ENCODE peak calls at places on chromosomes 13 and 19, in seven cellular contexts. U, B, G, Y, K, I and C are unnamed samples.

GRCh38 chr19:49347835-49348234 is 12.6 kb downstream of the CD37 start:
- DNase-seq in Y (no peak), K (peak), B (peak), G (no peak), U (no peak), I (no peak), C (no peak)

GRCh38 chr13:101474419-101474957 is 22.0 kb downstream of the ITGBL1 start:
- DNase-seq in I (no peak), G (no peak), Y (no peak), K (peak), U (peak), B (peak), C (no peak)

GRCh38 chr19:6006896-6007295 is 29.0 kb upstream of the RANBP3 start:
- DNase-seq in I (no peak), B (no peak), G (no peak), K (no peak), U (no peak), Y (no peak), C (no peak)

GRCh38 chr19:799076-799881 is 2.0 kb downstream of the PTBP1 start:
- DNase-seq in U (peak), B (peak), I (no peak), Y (no peak), G (no peak), K (peak), C (no peak)

GRCh38 chr13:107351305-107351704 is 783.4 kb upstream of the ARGLU1 start:
- DNase-seq in B (peak), U (no peak), Y (no peak), K (no peak), I (no peak), G (no peak), C (no peak)

GRCh38 chr13:41601718-41602445 is 144.5 kb downstream of the RGCC start:
- DNase-seq in Y (no peak), G (no peak), U (no peak), B (peak), I (no peak), K (no peak), C (no peak)

GRCh38 chr19:44722131-44723121 is 23.5 kb downstream of the CEACAM16 start:
- DNase-seq in G (no peak), K (no peak), B (no peak), I (no peak), Y (no peak), U (no peak), C (no peak)

GRCh38 chr19:23764781-23765180 is 6.1 kb upstream of the ZNF681 start:
- DNase-seq in G (no peak), B (no peak), Y (no peak), I (no peak), K (no peak), U (no peak), C (no peak)

GRCh38 chr19:49866933-49867782 is at the start of gene PNKP:
- DNase-seq in I (peak), Y (peak), G (peak), U (peak), B (peak), K (peak), C (peak)

GRCh38 chr13:60137911-60138570 is 25.7 kb downstream of the DIAPH3 start:
- DNase-seq in B (no peak), K (peak), U (no peak), G (no peak), Y (no peak), I (no peak), C (no peak)

GRCh38 chr19:5936308-5936980 is 22.4 kb downstream of the CAPS start:
- DNase-seq in I (no peak), K (no peak), G (no peak), Y (no peak), B (no peak), U (no peak), C (no peak)

GRCh38 chr19:16369306-16369663 is 44.7 kb downstream of the KLF2 start:
- DNase-seq in U (no peak), K (no peak), G (no peak), Y (no peak), B (no peak), I (no peak), C (no peak)

GRCh38 chr13:81929988-81930387 is 1589.1 kb upstream of the SPRY2 start:
- DNase-seq in Y (no peak), U (no peak), K (peak), G (no peak), B (peak), I (no peak), C (no peak)

GRCh38 chr13:44718467-44718866 is 142.3 kb upstream of the TSC22D1 start:
- DNase-seq in Y (no peak), K (no peak), I (no peak), U (no peak), G (no peak), B (no peak), C (no peak)

GRCh38 chr19:40365613-40366401 is 17.3 kb downstream of the PLD3 start:
- DNase-seq in G (no peak), Y (no peak), U (peak), K (peak), I (no peak), B (peak), C (no peak)

GRCh38 chr13:111281751-111282311 is 38.6 kb upstream of the TEX29 start:
- DNase-seq in Y (no peak), I (no peak), K (no peak), B (peak), G (no peak), U (no peak), C (no peak)

GRCh38 chr13:24654741-24655140 is 25.5 kb upstream of the ATP12A start:
- DNase-seq in K (no peak), G (no peak), Y (no peak), U (no peak), B (peak), I (no peak), C (no peak)

GRCh38 chr19:41746593-41747227 is 8.6 kb upstream of the CEACAM6 start:
- DNase-seq in Y (no peak), G (no peak), I (no peak), B (peak), K (peak), U (no peak), C (no peak)

GRCh38 chr19:17286742-17287141 is 5.0 kb downstream of the ANKLE1 start:
- DNase-seq in Y (no peak), B (no peak), U (no peak), I (no peak), G (no peak), K (no peak), C (no peak)

GRCh38 chr19:36460046-36460445 is 29.3 kb downstream of the ZNF566 start:
- DNase-seq in K (no peak), I (no peak), B (no peak), U (no peak), Y (no peak), G (no peak), C (no peak)

GRCh38 chr19:5949792-5950305 is 28.1 kb downstream of the RANBP3 start:
- DNase-seq in Y (no peak), G (peak), I (no peak), U (no peak), K (peak), B (no peak), C (no peak)

GRCh38 chr13:50518791-50519201 is 324.7 kb downstream of the DLEU7 start:
- DNase-seq in K (no peak), Y (no peak), G (no peak), I (no peak), U (no peak), B (peak), C (no peak)

GRCh38 chr19:39205449-39205764 is 1.3 kb upstream of the SYCN start:
- DNase-seq in K (no peak), B (no peak), I (no peak), U (no peak), G (no peak), Y (no peak), C (no peak)

GRCh38 chr13:77042566-77043177 is 15.7 kb upstream of the FBXL3 start:
- DNase-seq in B (no peak), G (no peak), I (no peak), Y (no peak), U (no peak), K (no peak), C (no peak)

GRCh38 chr19:18113827-18114226 is 16.2 kb downstream of the MAST3 start:
- DNase-seq in G (no peak), B (no peak), K (no peak), U (no peak), Y (peak), I (no peak), C (no peak)

GRCh38 chr13:113639661-113640262 is 18.2 kb downstream of the ATP4B start:
- DNase-seq in U (no peak), K (no peak), I (peak), Y (no peak), B (no peak), G (no peak), C (peak)

GRCh38 chr19:34645551-34645950 is 31.4 kb downstream of the SCGB2B2 start:
- DNase-seq in B (no peak), U (no peak), I (no peak), G (no peak), K (no peak), Y (no peak), C (no peak)

GRCh38 chr13:110173247-110173818 is 133.6 kb downstream of the COL4A1 start:
- DNase-seq in U (no peak), G (no peak), B (no peak), I (no peak), Y (no peak), K (peak), C (no peak)

GRCh38 chr13:39411501-39411900 is 191.5 kb downstream of the LHFPL6 start:
- DNase-seq in Y (no peak), B (no peak), G (no peak), U (no peak), K (no peak), I (no peak), C (no peak)

GRCh38 chr19:44657211-44657921 is 13.7 kb downstream of the PVR start:
- DNase-seq in I (no peak), U (peak), B (peak), G (peak), K (peak), Y (no peak), C (no peak)

GRCh38 chr19:54094601-54095000 is 6.0 kb downstream of the OSCAR start:
- DNase-seq in K (no peak), G (no peak), Y (no peak), B (no peak), U (no peak), I (no peak), C (peak)

GRCh38 chr19:49344516-49345423 is 9.6 kb downstream of the CD37 start:
- DNase-seq in U (no peak), K (no peak), G (no peak), I (no peak), Y (no peak), B (no peak), C (peak)

GRCh38 chr19:38475176-38475575 is 41.7 kb downstream of the RYR1 start:
- DNase-seq in K (no peak), I (no peak), B (no peak), Y (no peak), U (no peak), G (no peak), C (no peak)

GRCh38 chr13:39776439-39776838 is 121.0 kb downstream of the COG6 start:
- DNase-seq in I (no peak), U (no peak), G (no peak), Y (no peak), B (peak), K (peak), C (no peak)

GRCh38 chr13:70987043-70987442 is 878.8 kb upstream of the KLHL1 start:
- DNase-seq in U (no peak), B (no peak), K (no peak), I (no peak), G (peak), Y (no peak), C (no peak)

GRCh38 chr13:21233086-21233485 is 56.6 kb downstream of the MRPL57 start:
- DNase-seq in G (no peak), I (no peak), K (no peak), U (no peak), B (no peak), Y (no peak), C (no peak)

GRCh38 chr13:76848596-76848995 is 37.6 kb downstream of the KCTD12 start:
- DNase-seq in G (no peak), Y (no peak), U (no peak), B (peak), I (no peak), K (no peak), C (no peak)

DNA sequence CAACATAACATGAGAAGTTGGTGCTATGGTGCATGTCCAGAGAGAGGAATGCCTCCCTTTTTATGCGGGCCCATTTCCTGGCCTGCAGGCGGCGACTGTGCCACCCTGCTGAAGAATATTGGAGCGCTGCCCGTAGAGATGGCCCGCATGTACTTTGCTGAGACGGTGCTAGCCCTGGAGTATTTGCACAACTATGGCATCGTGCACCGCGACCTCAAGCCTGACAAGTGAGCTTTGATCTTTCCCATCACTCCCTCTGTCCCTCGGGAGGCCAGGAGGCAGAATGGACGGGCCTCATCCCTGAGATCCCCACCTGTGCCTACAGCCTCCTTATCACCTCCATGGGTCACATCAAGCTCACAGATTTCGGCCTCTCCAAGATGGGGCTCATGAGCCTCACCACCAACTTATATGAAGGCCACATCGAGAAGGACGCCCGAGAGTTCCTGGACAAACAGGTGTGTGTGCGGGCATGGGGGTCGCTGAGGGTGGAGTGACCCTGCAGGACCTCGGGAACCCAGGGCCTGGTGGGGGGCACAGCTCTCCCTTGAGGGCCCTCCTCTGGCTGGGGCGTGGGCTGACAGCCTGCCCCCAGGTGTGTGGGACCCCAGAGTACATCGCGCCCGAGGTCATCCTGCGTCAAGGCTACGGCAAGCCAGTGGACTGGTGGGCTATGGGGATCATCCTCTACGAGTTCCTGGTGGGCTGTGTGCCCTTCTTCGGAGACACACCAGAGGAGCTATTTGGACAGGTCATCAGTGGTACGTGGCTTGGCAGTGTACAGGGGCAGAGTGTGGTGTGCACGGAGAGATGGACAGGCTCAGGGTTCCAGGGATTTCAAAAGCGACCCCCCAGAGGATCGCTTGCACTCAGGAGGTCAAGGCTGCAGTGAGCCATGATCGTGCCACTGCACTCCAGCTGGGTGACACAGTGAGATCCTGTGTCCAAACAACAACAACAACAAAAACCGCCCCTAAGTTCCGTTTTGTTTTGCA is 16.2 kb downstream of the DNASE2 start:
- DNase-seq in U (no peak), G (no peak), Y (no peak), K (no peak), B (no peak), I (no peak), C (no peak)
- TF ChIP-seq CTCF in U (no peak), G (no peak), Y (no peak), K (no peak), B (no peak), I (no peak), C (no peak)

GRCh38 chr19:29923653-29924052 is 18.4 kb upstream of the URI1 start:
- DNase-seq in K (no peak), G (no peak), U (no peak), Y (no peak), I (no peak), B (no peak), C (no peak)
- TF ChIP-seq CTCF in K (no peak), G (no peak), U (no peak), Y (no peak), I (no peak), B (no peak), C (peak)

GRCh38 chr19:11457115-11457514 is 21.7 kb downstream of the PRKCSH start:
- DNase-seq in B (no peak), K (no peak), Y (no peak), G (no peak), U (no peak), I (no peak), C (no peak)

GRCh38 chr19:11461453-11461852 is 19.4 kb downstream of the ELAVL3 start:
- DNase-seq in G (no peak), Y (no peak), I (no peak), U (no peak), B (no peak), K (no peak), C (no peak)

GRCh38 chr19:11457831-11458230 is 22.4 kb downstream of the PRKCSH start:
- DNase-seq in U (no peak), I (no peak), K (no peak), B (no peak), G (no peak), Y (no peak), C (no peak)

GRCh38 chr19:11458236-11458900 is 22.5 kb downstream of the ELAVL3 start:
- DNase-seq in B (no peak), K (no peak), Y (no peak), I (no peak), U (no peak), G (no peak), C (no peak)

DNA sequence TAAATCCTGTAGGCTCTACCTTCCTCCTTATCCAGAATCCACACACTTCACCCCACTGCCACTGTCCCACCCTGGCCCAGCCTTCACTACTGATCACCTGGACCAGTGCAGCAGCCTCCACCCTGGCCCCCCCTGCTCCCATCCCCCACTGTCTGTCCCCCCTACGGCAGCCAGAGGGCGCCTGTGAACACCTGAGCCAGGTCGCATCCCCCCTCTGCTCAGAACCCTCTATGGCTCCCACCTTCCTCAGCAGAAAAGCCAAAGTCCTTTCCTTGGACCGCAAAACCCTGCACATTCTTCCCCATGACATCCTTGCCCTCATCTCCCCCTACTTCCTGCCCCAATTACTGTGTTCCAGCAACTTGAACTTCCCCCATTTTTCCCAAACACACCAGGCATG is 20.6 kb downstream of the ELAVL3 start:
- DNase-seq in I (no peak), U (no peak), B (no peak), G (no peak), Y (no peak), K (no peak), C (no peak)
- TF ChIP-seq CTCF in I (no peak), U (peak), B (peak), G (no peak), Y (no peak), K (peak), C (peak)

GRCh38 chr19:2487090-2487489 is 11.2 kb downstream of the GADD45B start:
- DNase-seq in B (no peak), Y (no peak), K (no peak), U (no peak), I (no peak), G (no peak), C (no peak)

GRCh38 chr19:2487780-2488330 is 11.9 kb downstream of the GADD45B start:
- DNase-seq in Y (no peak), K (no peak), U (no peak), B (no peak), I (no peak), G (no peak), C (no peak)

GRCh38 chr19:2490659-2491058 is 14.7 kb downstream of the GADD45B start:
- DNase-seq in I (no peak), B (no peak), G (no peak), K (no peak), U (no peak), Y (no peak), C (no peak)

GRCh38 chr19:2488942-2489731 is 13.2 kb downstream of the GADD45B start:
- DNase-seq in U (no peak), G (peak), Y (no peak), I (peak), B (peak), K (peak), C (peak)

DNA sequence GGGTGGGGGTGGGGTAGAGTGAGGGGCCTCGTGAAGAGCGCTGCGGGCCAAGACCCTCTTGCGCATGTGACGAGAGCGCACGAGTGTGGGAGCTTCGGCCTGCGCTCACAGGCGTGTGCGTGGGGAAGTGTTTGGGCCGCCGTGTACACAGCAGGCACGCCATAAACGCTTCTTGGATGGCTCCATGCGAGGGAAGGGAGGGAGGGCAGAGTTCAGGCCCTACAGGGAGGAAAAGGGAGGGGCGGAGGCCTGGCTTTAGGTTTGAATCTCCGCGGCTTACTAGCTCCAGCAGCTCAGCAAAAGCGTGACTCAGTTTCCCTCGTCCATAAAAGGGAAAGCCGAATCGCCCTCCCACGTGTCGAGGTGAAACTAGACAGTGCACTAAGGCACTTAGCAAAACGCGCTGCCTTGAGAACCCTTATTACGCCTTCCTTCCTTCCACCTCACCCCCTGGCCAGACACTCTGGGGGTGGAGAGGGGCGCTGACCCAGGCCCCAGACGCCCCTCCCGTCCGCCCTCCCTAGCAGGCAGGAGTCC is 12.5 kb downstream of the GADD45B start:
- DNase-seq in G (peak), I (no peak), K (no peak), Y (no peak), U (no peak), B (no peak), C (no peak)
- TF ChIP-seq CTCF in G (no peak), I (no peak), K (no peak), Y (no peak), U (no peak), B (no peak), C (no peak)

DNA sequence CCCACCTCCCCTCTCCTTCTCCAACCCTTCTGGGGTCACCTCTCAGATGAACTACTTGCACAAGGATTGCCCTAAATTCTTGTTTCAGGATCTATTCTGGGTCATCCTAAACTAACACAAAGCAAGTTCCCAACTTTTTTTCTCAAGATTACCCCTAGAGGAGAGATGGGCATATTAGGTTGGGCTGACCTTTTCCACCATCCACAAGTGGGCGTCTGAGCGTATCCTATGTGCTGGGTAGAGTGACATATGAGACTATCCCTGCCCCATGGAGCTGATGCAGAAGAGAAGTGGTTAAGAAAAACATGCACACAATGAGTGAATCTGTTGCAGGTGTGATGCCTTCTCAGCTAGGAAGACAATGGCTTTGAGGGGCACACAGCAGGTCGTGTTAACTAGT is 132.7 kb downstream of the CACNA1A start:
- DNase-seq in B (no peak), K (no peak), I (no peak), G (no peak), Y (no peak), U (no peak), C (no peak)
- TF ChIP-seq CTCF in B (no peak), K (no peak), I (no peak), G (no peak), Y (no peak), U (no peak), C (no peak)

GRCh38 chr13:48975101-48975925 is at the start of gene FNDC3A:
- DNase-seq in B (peak), K (peak), Y (no peak), I (peak), U (peak), G (peak), C (no peak)
- TF ChIP-seq CTCF in B (peak), K (peak), Y (peak), I (no peak), U (peak), G (no peak), C (peak)

GRCh38 chr19:28609944-28610343 is 603.0 kb downstream of the UQCRFS1 start:
- DNase-seq in K (no peak), B (no peak), Y (no peak), I (no peak), G (no peak), U (no peak), C (no peak)
- TF ChIP-seq CTCF in K (no peak), B (no peak), Y (no peak), I (no peak), G (no peak), U (no peak), C (no peak)